ENCODE peak calls at places on chromosomes 3 and 15, in nine cellular contexts. L is aorta, D is OCI-LY7, V is IMR-90, K is mammary epithelial cell, T is GM23338, U is astrocyte, E is cardiac muscle cell, C is lower lobe of right lung. A is an unnamed sample. For H3K4me1, the result is how much of the 10 kb centered on the place peaks cover.

GRCh38 chr3:66303556-66303955 is 82.8 kb downstream of the SLC25A26 start:
- DNase-seq in D (no peak), L (no peak), U (no peak), K (no peak), C (no peak), E (no peak), T (no peak), V (no peak), A (peak)

GRCh38 chr3:13717222-13717573 is 162.7 kb downstream of the WNT7A start:
- DNase-seq in D (no peak), C (no peak), K (no peak), E (no peak), T (peak), L (no peak), V (no peak), U (no peak), A (no peak)

GRCh38 chr3:150073513-150073912 is 102.8 kb upstream of the PFN2 start:
- DNase-seq in T (no peak), V (no peak), C (no peak), E (no peak), D (no peak), L (no peak), U (no peak), K (peak), A (no peak)

GRCh38 chr15:43196760-43197548 is 11.8 kb downstream of the CCNDBP1 start:
- DNase-seq in C (no peak), T (no peak), L (no peak), K (no peak), U (no peak), E (no peak), V (no peak), D (no peak), A (no peak)

GRCh38 chr15:101543026-101543390 is 53.5 kb upstream of the PCSK6 start:
- DNase-seq in C (no peak), L (no peak), U (no peak), V (no peak), K (no peak), T (no peak), D (no peak), E (no peak), A (no peak)

GRCh38 chr3:18423401-18424212 is 1.5 kb downstream of the SATB1 start:
- DNase-seq in K (peak), T (peak), L (peak), U (peak), C (peak), E (peak), V (peak), D (peak), A (peak)

GRCh38 chr15:96333194-96334016 is 2.9 kb downstream of the NR2F2 start:
- DNase-seq in U (peak), V (no peak), L (peak), T (peak), D (no peak), E (peak), K (no peak), C (peak), A (no peak)

GRCh38 chr3:161274691-161275298 is 53.7 kb downstream of the NMD3 start:
- DNase-seq in D (peak), U (no peak), L (no peak), E (peak), K (peak), C (no peak), T (peak), V (peak), A (peak)

GRCh38 chr15:35827156-35827555 is 281.2 kb upstream of the DPH6 start:
- DNase-seq in T (no peak), L (no peak), U (peak), E (peak), K (peak), V (peak), D (no peak), C (no peak), A (no peak)

GRCh38 chr15:40754883-40755815 is at the start of gene RMDN3:
- DNase-seq in C (peak), E (peak), V (peak), K (peak), U (peak), T (peak), L (peak), D (peak), A (peak)

GRCh38 chr3:15576475-15576874 is 24.9 kb downstream of the HACL1 start:
- DNase-seq in V (no peak), E (no peak), T (no peak), L (no peak), K (no peak), C (no peak), U (no peak), D (peak), A (no peak)

GRCh38 chr3:48595075-48595525 is at the start of gene COL7A1:
- DNase-seq in T (peak), L (no peak), C (no peak), E (no peak), D (no peak), K (no peak), U (no peak), V (no peak), A (no peak)

GRCh38 chr3:187025656-187026320 is 95.5 kb downstream of the ST6GAL1 start:
- DNase-seq in U (no peak), C (no peak), T (no peak), E (no peak), K (no peak), D (peak), V (no peak), L (no peak), A (peak)

GRCh38 chr15:67601008-67601620 is 58.6 kb downstream of the MAP2K5 start:
- DNase-seq in L (no peak), T (no peak), K (no peak), C (no peak), U (peak), D (no peak), E (peak), V (peak), A (no peak)

GRCh38 chr3:4416427-4416826 is 50.6 kb downstream of the SUMF1 start:
- DNase-seq in V (no peak), K (no peak), E (no peak), C (no peak), L (no peak), U (no peak), T (no peak), D (no peak), A (no peak)

GRCh38 chr15:81335631-81336030 is 11.7 kb upstream of the STARD5 start:
- DNase-seq in V (no peak), E (no peak), L (no peak), U (no peak), T (no peak), D (no peak), K (no peak), C (no peak), A (no peak)

GRCh38 chr3:114830652-114831051 is 316.4 kb downstream of the ZBTB20 start:
- DNase-seq in T (no peak), L (no peak), C (no peak), U (no peak), V (no peak), E (no peak), D (no peak), K (no peak), A (no peak)

GRCh38 chr3:195102609-195103467 is 168.1 kb downstream of the XXYLT1 start:
- DNase-seq in E (peak), C (no peak), L (peak), K (peak), D (no peak), T (no peak), V (peak), U (peak), A (no peak)

GRCh38 chr15:27820232-27820631 is 278.9 kb downstream of the OCA2 start:
- DNase-seq in L (no peak), K (no peak), V (peak), C (no peak), E (no peak), U (peak), D (no peak), T (no peak), A (no peak)

GRCh38 chr15:89129123-89129815 is 41.0 kb downstream of the ABHD2 start:
- DNase-seq in T (peak), V (peak), D (peak), U (no peak), K (peak), C (peak), E (peak), L (peak), A (peak)

GRCh38 chr3:64505419-64505818 is 182.4 kb downstream of the ADAMTS9 start:
- DNase-seq in T (no peak), E (peak), U (no peak), K (no peak), L (no peak), D (no peak), C (no peak), V (no peak), A (no peak)

GRCh38 chr3:120816728-120817127 is 74.2 kb downstream of the GTF2E1 start:
- DNase-seq in L (no peak), E (no peak), K (no peak), D (no peak), T (no peak), V (no peak), U (no peak), C (no peak), A (no peak)

DNA sequence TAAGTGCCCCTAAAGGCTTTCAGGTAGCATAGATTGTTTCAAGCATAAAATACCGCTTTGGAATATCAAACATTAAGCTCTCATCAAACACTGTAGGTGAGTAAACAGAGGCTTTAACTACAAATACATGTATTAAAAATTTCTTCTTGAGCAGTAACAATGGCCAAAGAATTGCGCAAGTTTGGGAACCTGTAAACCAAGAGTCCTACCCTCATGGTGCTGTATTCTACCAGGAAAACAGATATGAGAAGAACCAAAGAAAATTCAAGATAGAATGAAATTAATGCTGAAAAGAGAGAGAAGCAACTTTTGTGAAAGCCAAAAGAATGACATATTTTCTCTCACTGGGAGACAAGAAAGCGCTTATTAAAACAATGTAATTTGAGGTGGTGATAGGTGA is 45.5 kb downstream of the CPNE4 start:
- DNase-seq in D (no peak), U (no peak), T (no peak), L (no peak), C (no peak), E (no peak), K (no peak), V (no peak), A (no peak)
- H3K4me1 ChIP-seq in D (under half), U (under half), T (under half), L (under half), C (under half), E (under half), K (under half), V (under half), A (under half)

DNA sequence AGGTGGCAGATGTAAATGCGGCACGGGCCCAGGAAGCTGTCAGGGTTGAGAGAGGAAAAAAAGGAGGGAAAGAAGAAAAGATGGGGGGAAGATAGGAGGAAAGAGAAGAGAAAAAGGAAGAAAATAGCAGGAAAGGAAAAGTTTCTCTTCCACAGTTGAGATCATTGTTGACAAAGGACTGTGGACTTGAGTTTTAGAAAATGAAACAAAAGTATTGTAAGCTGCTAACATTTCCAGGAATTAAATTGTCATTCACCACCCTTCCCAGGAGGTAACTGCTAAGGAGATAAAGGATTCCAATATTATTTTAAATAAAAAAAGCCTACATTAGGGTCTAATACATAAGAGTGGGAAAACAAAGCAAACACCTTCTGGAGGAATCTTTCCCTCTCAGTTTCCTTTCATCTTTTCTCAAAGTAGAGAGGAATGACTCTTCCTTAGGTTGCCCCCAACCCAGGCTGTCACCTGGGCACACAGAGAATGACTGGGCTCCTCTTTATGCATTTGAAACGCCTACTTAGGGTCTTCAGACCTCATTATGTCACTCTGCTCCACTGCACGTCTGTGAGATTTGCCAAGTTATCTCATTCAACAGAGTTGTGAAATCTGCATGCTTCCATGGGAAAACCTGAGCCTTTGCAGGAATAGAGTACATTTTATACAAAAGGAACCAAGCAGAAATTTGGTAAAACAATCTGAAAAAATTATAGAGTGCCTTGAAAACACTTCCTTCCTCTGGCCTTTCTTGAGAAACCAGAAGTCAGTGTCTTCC is 194.0 kb downstream of the TNIK start:
- DNase-seq in C (no peak), U (peak), L (no peak), D (no peak), K (no peak), V (peak), E (peak), T (no peak), A (no peak)
- H3K4me3 ChIP-seq in C (no peak), U (no peak), L (no peak), D (no peak), K (no peak), V (no peak), E (no peak), T (no peak), A (peak)

DNA sequence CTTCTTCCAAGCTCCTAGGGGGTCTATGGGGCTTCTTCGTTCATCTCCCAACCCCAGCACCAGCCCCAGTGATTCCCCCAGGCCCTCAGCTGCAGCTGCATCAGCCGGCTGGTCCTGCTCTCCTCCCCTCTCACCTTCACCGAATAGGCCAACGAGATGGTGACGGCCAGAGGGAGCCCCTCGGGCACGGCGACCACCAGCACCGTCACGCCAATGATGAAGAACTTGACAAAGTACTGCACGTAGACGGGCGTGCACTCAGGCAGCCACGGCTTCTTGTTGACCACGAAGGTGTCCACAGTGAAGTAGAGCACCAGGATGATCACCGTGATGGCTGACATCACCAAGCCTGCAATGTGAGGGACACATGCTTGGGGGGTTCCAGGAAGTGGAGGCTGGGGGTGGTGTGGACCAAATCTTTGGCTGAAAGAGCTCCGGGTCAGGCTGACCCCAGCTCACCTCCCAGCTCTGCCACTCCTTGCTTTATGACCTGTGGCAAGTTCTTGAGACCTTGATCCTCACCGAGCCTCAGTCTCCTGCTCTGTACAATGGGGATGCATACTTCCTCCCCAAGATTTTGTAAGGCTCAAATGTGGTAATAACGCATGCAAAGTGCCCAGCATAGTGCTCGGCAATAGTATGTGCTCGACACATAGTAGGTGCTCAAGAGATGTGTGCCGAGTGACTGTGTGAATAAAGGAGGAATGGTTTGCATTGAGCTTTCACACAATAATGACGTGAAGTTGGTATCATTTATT is 54.6 kb upstream of the SEC13 start:
- DNase-seq in L (no peak), C (no peak), U (no peak), V (no peak), K (no peak), T (no peak), E (no peak), D (no peak), A (no peak)
- H3K4me1 ChIP-seq in L (under half), C (under half), U (under half), V (under half), K (under half), T (under half), E (under half), D (half or more), A (under half)

GRCh38 chr15:37995461-37996347 is 61.3 kb downstream of the TMCO5A start:
- DNase-seq in V (peak), T (peak), D (peak), L (no peak), E (peak), C (no peak), K (peak), U (peak), A (no peak)
- H3K4me3 ChIP-seq in V (no peak), T (no peak), D (no peak), L (no peak), E (no peak), C (no peak), K (no peak), U (peak), A (no peak)

GRCh38 chr3:171672538-171672937 is 137.7 kb downstream of the PLD1 start:
- DNase-seq in T (no peak), D (no peak), V (no peak), E (no peak), L (no peak), U (no peak), K (no peak), C (no peak), A (no peak)

GRCh38 chr3:171673951-171674350 is 136.3 kb downstream of the PLD1 start:
- DNase-seq in K (no peak), V (no peak), D (no peak), T (no peak), L (no peak), U (no peak), E (no peak), C (no peak), A (no peak)

GRCh38 chr3:171676600-171677175 is 133.6 kb downstream of the PLD1 start:
- DNase-seq in D (no peak), C (no peak), L (no peak), E (no peak), T (no peak), U (no peak), V (no peak), K (no peak), A (no peak)

GRCh38 chr3:171672124-171672523 is 138.2 kb downstream of the PLD1 start:
- DNase-seq in U (no peak), V (peak), E (no peak), K (no peak), D (no peak), T (no peak), C (no peak), L (no peak), A (no peak)

DNA sequence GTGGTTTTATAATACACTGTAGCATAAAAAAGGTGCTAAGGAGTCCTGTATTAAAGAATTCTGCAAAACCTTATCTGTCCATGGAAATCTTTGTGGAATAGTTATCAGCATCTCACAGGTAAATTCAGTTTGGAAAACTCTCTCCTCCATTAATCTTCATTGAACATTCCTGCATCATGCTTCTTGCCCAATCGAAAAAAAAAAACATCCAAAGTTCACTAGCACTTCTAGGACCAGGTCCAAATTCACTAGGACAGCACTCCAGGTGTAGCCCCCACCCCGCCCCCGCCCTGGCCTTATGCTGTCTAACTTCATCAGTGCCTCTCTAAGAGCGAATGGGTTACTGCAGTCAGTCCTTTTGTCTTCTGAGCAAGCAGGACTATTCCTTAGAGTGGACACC is 138.6 kb downstream of the PLD1 start:
- DNase-seq in U (no peak), C (no peak), T (no peak), L (no peak), K (no peak), D (no peak), V (no peak), E (no peak), A (no peak)
- H3K4me1 ChIP-seq in U (under half), C (under half), T (under half), L (under half), K (under half), D (under half), V (under half), E (under half), A (under half)

DNA sequence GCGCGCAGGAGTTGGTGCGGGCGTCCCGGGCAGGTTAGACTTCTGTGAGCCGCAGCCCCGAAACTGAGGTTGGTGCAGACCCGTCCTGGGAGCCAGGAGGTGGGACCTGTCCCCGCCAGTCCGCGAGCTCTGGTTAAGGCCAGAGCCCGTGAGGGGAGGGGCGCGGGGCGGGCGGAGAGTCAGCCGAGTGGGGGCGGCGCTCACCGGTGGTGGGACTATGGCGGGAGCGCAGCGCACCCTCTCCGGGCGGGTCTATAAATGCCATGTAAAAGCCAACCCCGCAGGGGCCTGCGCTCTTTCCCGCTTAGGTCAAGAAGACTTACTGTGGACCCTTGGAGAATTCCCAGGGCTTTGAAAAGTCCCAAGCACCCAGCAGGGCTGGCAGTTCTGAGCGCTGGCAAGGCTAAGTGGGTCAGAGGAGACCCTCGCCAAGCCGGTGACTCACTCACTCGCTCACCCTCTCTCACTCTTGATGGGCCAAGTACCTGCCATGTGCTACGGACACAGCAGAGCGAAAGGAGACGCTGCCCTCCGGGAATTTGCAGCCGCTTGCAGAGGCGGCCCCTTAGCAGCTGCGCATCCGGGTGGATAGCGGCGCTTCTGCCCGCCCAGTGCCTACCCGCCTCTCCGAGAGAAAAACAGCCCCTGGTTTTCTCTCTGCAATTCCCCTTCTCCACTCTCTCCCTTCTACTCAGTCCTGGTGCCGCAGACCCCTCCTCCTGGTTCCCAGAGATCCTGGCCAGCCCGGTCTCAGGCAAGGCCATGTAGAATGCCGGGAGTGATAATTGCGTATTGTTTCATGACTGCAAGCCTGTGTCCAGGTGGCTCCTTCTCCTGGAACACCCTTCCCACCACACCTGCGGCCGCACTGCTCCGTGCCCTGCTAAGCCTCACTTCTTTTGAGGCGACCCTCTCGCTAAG is at the start of gene ALDH1L1:
- DNase-seq in U (peak), E (peak), K (peak), V (peak), C (peak), D (no peak), T (peak), L (peak), A (no peak)
- H3K4me3 ChIP-seq in U (peak), E (peak), K (peak), V (peak), C (peak), D (no peak), T (peak), L (peak), A (no peak)